ENCODE peak calls at places on chromosomes 1 and 21, in five cellular contexts. One of them, this sample, is unnamed.

GRCh38 chr21:45830221-45830640 is 151.3 kb upstream of the COL6A1 start:
- DNase-seq in epithelial cell of esophagus: no peak
- DNase-seq in osteocyte: peak
- DNase-seq in tibial nerve: no peak
- DNase-seq in LNCaP clone FGC: no peak
- DNase-seq in this sample: no peak

GRCh38 chr1:36542962-36543515 is 60.3 kb upstream of the CSF3R start:
- DNase-seq in epithelial cell of esophagus: no peak
- DNase-seq in osteocyte: no peak
- DNase-seq in tibial nerve: no peak
- DNase-seq in LNCaP clone FGC: no peak
- DNase-seq in this sample: peak

GRCh38 chr1:55670331-55671082 is 455.3 kb upstream of the USP24 start:
- DNase-seq in epithelial cell of esophagus: no peak
- DNase-seq in osteocyte: no peak
- DNase-seq in tibial nerve: no peak
- DNase-seq in LNCaP clone FGC: no peak
- DNase-seq in this sample: no peak

GRCh38 chr1:58345215-58346075 is 201.1 kb downstream of the OMA1 start:
- DNase-seq in epithelial cell of esophagus: no peak
- DNase-seq in osteocyte: no peak
- DNase-seq in tibial nerve: no peak
- DNase-seq in LNCaP clone FGC: no peak
- DNase-seq in this sample: no peak

GRCh38 chr1:170063109-170063826 is 11.2 kb downstream of the KIFAP3 start:
- DNase-seq in epithelial cell of esophagus: peak
- DNase-seq in osteocyte: no peak
- DNase-seq in tibial nerve: no peak
- DNase-seq in LNCaP clone FGC: no peak
- DNase-seq in this sample: no peak

GRCh38 chr1:168599636-168600035 is 23.2 kb downstream of the XCL1 start:
- DNase-seq in epithelial cell of esophagus: no peak
- DNase-seq in osteocyte: no peak
- DNase-seq in tibial nerve: no peak
- DNase-seq in LNCaP clone FGC: no peak
- DNase-seq in this sample: no peak

GRCh38 chr1:50023292-50024159 is at the start of gene AGBL4:
- DNase-seq in epithelial cell of esophagus: peak
- DNase-seq in osteocyte: no peak
- DNase-seq in tibial nerve: no peak
- DNase-seq in LNCaP clone FGC: peak
- DNase-seq in this sample: no peak

GRCh38 chr21:34635307-34635706 is 20.4 kb upstream of the RCAN1 start:
- DNase-seq in epithelial cell of esophagus: no peak
- DNase-seq in osteocyte: no peak
- DNase-seq in tibial nerve: no peak
- DNase-seq in LNCaP clone FGC: no peak
- DNase-seq in this sample: no peak

GRCh38 chr1:223153177-223154119 is 10.4 kb upstream of the TLR5 start:
- DNase-seq in epithelial cell of esophagus: no peak
- DNase-seq in osteocyte: no peak
- DNase-seq in tibial nerve: no peak
- DNase-seq in LNCaP clone FGC: no peak
- DNase-seq in this sample: no peak

GRCh38 chr21:16070207-16070651 is 340.4 kb downstream of the USP25 start:
- DNase-seq in epithelial cell of esophagus: no peak
- DNase-seq in osteocyte: no peak
- DNase-seq in tibial nerve: no peak
- DNase-seq in LNCaP clone FGC: no peak
- DNase-seq in this sample: no peak

GRCh38 chr1:113012149-113012548 is 56.2 kb upstream of the SLC16A1 start:
- DNase-seq in epithelial cell of esophagus: no peak
- DNase-seq in osteocyte: no peak
- DNase-seq in tibial nerve: no peak
- DNase-seq in LNCaP clone FGC: no peak
- DNase-seq in this sample: no peak
- TF ChIP-seq CTCF in epithelial cell of esophagus: no peak
- TF ChIP-seq CTCF in osteocyte: no peak
- TF ChIP-seq CTCF in tibial nerve: no peak
- TF ChIP-seq CTCF in LNCaP clone FGC: no peak
- TF ChIP-seq CTCF in this sample: no peak

GRCh38 chr1:6107409-6108356 is 62.0 kb downstream of the KCNAB2 start:
- DNase-seq in epithelial cell of esophagus: no peak
- DNase-seq in osteocyte: no peak
- DNase-seq in tibial nerve: no peak
- DNase-seq in LNCaP clone FGC: no peak
- DNase-seq in this sample: no peak

GRCh38 chr1:6106321-6106731 is 60.6 kb downstream of the KCNAB2 start:
- DNase-seq in epithelial cell of esophagus: no peak
- DNase-seq in osteocyte: no peak
- DNase-seq in tibial nerve: no peak
- DNase-seq in LNCaP clone FGC: no peak
- DNase-seq in this sample: no peak

GRCh38 chr1:6108476-6108875 is 62.8 kb downstream of the KCNAB2 start:
- DNase-seq in epithelial cell of esophagus: no peak
- DNase-seq in osteocyte: no peak
- DNase-seq in tibial nerve: no peak
- DNase-seq in LNCaP clone FGC: no peak
- DNase-seq in this sample: no peak

GRCh38 chr1:6105763-6106162 is 60.1 kb downstream of the KCNAB2 start:
- DNase-seq in epithelial cell of esophagus: no peak
- DNase-seq in osteocyte: no peak
- DNase-seq in tibial nerve: no peak
- DNase-seq in LNCaP clone FGC: no peak
- DNase-seq in this sample: no peak

DNA sequence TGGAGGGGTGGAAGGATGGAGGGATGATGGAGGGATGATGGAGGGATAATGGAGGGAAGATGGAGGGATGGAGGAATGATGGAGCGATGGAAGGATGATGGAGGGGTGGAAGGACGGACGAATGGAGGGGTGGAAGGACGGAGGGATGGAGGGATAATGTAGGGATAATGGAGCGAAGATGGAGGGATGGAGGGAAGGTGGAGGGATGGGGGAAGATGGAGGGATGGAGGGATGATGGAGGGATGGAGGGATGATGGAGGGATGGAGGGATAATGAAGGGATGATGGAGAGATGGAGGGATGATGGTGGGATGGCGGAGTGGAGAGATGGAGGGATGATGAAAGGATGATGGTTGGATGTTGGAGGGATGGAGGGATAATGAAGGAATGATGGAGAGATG is 61.3 kb downstream of the KCNAB2 start:
- DNase-seq in epithelial cell of esophagus: no peak
- DNase-seq in osteocyte: no peak
- DNase-seq in tibial nerve: no peak
- DNase-seq in LNCaP clone FGC: no peak
- DNase-seq in this sample: no peak
- TF ChIP-seq CTCF in epithelial cell of esophagus: no peak
- TF ChIP-seq CTCF in osteocyte: no peak
- TF ChIP-seq CTCF in tibial nerve: no peak
- TF ChIP-seq CTCF in LNCaP clone FGC: no peak
- TF ChIP-seq CTCF in this sample: no peak

DNA sequence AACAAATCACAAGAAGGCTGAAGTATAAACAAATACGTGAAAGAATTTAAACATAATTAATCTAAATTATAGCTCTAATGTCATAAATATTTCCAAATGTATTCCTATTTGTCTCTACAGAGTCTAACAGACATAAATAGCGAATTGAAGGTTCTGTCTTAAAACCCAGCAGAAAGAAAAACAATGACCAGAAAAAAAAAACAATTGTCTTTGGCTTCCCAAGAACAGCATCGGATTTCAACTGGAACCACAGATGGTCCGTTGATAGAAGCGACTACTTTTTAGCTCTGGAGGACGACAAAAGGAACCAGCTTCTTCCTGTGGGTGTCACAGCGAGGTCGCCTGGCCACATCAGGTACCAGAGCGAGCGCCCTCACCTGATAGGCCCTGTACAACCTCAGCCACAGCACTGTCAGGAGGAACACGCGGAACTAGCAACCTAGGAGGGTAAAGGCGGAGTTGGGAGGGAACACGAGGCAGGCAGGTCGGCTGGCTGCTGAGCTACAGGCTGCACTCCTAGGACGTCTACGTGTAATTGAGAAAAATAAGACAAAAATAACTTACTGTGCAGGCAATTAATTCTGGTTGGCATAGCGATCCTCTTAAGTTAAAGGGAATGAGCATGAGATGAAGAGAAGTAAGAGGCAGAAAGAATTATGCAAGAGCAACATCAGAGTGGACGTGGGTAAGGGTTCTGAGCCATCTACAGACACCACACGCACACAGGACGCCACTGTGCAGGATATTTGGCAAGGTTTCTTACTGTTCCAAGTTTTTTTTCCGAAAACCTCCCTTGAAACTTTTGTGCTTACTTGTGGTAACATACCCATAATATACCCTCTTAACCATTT is 16.7 kb upstream of the PRDM15 start:
- DNase-seq in epithelial cell of esophagus: no peak
- DNase-seq in osteocyte: no peak
- DNase-seq in tibial nerve: no peak
- DNase-seq in LNCaP clone FGC: no peak
- DNase-seq in this sample: no peak
- TF ChIP-seq CTCF in epithelial cell of esophagus: no peak
- TF ChIP-seq CTCF in osteocyte: no peak
- TF ChIP-seq CTCF in tibial nerve: no peak
- TF ChIP-seq CTCF in LNCaP clone FGC: no peak
- TF ChIP-seq CTCF in this sample: no peak

GRCh38 chr1:38138498-38139233 is 92.1 kb upstream of the POU3F1 start:
- DNase-seq in epithelial cell of esophagus: peak
- DNase-seq in osteocyte: peak
- DNase-seq in tibial nerve: peak
- DNase-seq in LNCaP clone FGC: peak
- DNase-seq in this sample: no peak
- TF ChIP-seq CTCF in epithelial cell of esophagus: peak
- TF ChIP-seq CTCF in osteocyte: peak
- TF ChIP-seq CTCF in tibial nerve: peak
- TF ChIP-seq CTCF in LNCaP clone FGC: no peak
- TF ChIP-seq CTCF in this sample: no peak

GRCh38 chr1:15703562-15703961 is 19.4 kb downstream of the PLEKHM2 start:
- DNase-seq in epithelial cell of esophagus: peak
- DNase-seq in osteocyte: no peak
- DNase-seq in tibial nerve: peak
- DNase-seq in LNCaP clone FGC: no peak
- DNase-seq in this sample: no peak

GRCh38 chr1:15701784-15702183 is 17.7 kb downstream of the PLEKHM2 start:
- DNase-seq in epithelial cell of esophagus: no peak
- DNase-seq in osteocyte: no peak
- DNase-seq in tibial nerve: no peak
- DNase-seq in LNCaP clone FGC: no peak
- DNase-seq in this sample: no peak

GRCh38 chr1:15698201-15698600 is 14.1 kb downstream of the PLEKHM2 start:
- DNase-seq in epithelial cell of esophagus: no peak
- DNase-seq in osteocyte: no peak
- DNase-seq in tibial nerve: no peak
- DNase-seq in LNCaP clone FGC: no peak
- DNase-seq in this sample: no peak

GRCh38 chr1:15702722-15703550 is 18.8 kb downstream of the PLEKHM2 start:
- DNase-seq in epithelial cell of esophagus: peak
- DNase-seq in osteocyte: no peak
- DNase-seq in tibial nerve: peak
- DNase-seq in LNCaP clone FGC: no peak
- DNase-seq in this sample: no peak

GRCh38 chr1:15700510-15700909 is 16.4 kb downstream of the PLEKHM2 start:
- DNase-seq in epithelial cell of esophagus: no peak
- DNase-seq in osteocyte: no peak
- DNase-seq in tibial nerve: no peak
- DNase-seq in LNCaP clone FGC: no peak
- DNase-seq in this sample: no peak
- TF ChIP-seq CTCF in epithelial cell of esophagus: no peak
- TF ChIP-seq CTCF in osteocyte: no peak
- TF ChIP-seq CTCF in tibial nerve: no peak
- TF ChIP-seq CTCF in LNCaP clone FGC: no peak
- TF ChIP-seq CTCF in this sample: no peak

GRCh38 chr1:209323743-209324142 is 259.8 kb upstream of the CAMK1G start:
- DNase-seq in epithelial cell of esophagus: peak
- DNase-seq in osteocyte: no peak
- DNase-seq in tibial nerve: no peak
- DNase-seq in LNCaP clone FGC: no peak
- DNase-seq in this sample: no peak
- TF ChIP-seq CTCF in epithelial cell of esophagus: no peak
- TF ChIP-seq CTCF in osteocyte: no peak
- TF ChIP-seq CTCF in tibial nerve: no peak
- TF ChIP-seq CTCF in LNCaP clone FGC: no peak
- TF ChIP-seq CTCF in this sample: no peak

DNA sequence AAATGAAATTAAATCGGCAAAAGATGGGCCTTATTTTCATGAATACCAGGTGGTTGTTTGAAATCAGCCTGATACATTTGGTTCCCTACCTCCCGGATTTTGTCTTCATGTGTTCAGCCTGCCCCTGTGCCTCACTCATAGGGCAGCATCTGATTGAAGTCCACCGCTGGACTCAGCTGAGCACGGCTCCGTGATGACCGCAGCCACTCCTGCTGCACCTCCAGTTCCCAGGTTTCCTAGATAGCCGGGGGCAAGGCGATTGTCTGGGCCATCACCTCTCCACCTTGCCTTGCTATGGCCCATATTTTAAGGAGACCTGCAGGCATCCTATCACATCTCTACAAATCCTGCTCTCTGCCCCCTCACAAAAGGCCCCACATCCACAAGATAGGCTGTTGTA is 563.8 kb downstream of the NUF2 start:
- DNase-seq in epithelial cell of esophagus: no peak
- DNase-seq in osteocyte: no peak
- DNase-seq in tibial nerve: no peak
- DNase-seq in LNCaP clone FGC: no peak
- DNase-seq in this sample: no peak
- TF ChIP-seq CTCF in epithelial cell of esophagus: no peak
- TF ChIP-seq CTCF in osteocyte: no peak
- TF ChIP-seq CTCF in tibial nerve: no peak
- TF ChIP-seq CTCF in LNCaP clone FGC: no peak
- TF ChIP-seq CTCF in this sample: no peak

GRCh38 chr1:202926578-202927491 is at the start of gene KLHL12:
- DNase-seq in epithelial cell of esophagus: peak
- DNase-seq in osteocyte: peak
- DNase-seq in tibial nerve: peak
- DNase-seq in LNCaP clone FGC: peak
- DNase-seq in this sample: peak
- TF ChIP-seq CTCF in epithelial cell of esophagus: peak
- TF ChIP-seq CTCF in osteocyte: peak
- TF ChIP-seq CTCF in tibial nerve: peak
- TF ChIP-seq CTCF in LNCaP clone FGC: peak
- TF ChIP-seq CTCF in this sample: peak

DNA sequence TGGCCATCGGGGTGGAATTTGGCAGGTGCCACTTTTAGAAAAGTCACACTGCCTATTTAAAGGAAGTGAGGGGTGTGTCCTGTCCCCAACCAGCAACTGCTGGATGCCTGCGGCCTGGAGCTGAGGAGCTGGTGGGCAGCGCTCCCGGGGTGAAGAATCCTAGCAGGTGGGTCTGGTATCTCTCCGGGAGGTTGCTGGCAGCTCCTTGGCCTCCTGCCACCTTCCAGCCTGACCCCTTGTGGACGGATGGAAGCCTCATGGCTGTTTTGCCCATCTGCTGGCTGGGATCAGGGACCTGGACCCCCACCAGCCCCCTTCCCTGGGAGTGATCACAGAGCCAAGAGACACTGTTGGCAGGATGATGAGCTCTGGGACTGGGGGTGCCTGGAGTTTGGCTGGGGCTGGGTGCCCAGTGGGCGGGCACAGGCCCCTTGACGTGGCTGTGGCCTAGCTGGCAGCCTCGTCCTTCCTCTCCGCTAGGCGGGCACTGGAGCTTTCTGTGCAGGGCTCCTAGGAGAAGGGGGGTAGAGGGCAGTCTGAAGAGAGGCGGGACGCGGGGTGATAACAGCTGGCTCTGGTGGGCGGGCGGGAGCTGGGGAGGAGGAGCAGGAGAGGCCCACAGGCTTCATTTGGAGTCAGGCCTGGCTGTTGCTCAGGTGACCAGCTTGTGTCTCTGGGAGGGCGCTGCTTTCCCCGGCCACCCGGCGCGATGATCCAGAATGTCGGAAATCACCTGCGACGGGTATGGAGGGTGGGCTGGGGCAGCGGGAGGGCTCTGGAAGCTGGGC is at the start of gene ACOT11:
- DNase-seq in epithelial cell of esophagus: no peak
- DNase-seq in osteocyte: no peak
- DNase-seq in tibial nerve: peak
- DNase-seq in LNCaP clone FGC: no peak
- DNase-seq in this sample: no peak
- TF ChIP-seq CTCF in epithelial cell of esophagus: peak
- TF ChIP-seq CTCF in osteocyte: peak
- TF ChIP-seq CTCF in tibial nerve: peak
- TF ChIP-seq CTCF in LNCaP clone FGC: peak
- TF ChIP-seq CTCF in this sample: peak